ENCODE peak calls at places on chromosomes 6 and 20, in four cellular contexts. T, S, M and Y are unnamed samples.
A peak's percentile ranks its signal among the peaks of the same experiment; 100 is the strongest.

GRCh38 chr6:131972761-131973160 is 21.6 kb upstream of the CCN2 start:
- DNase-seq in M (no peak), T (no peak), S (no peak), Y (no peak)

GRCh38 chr20:58715709-58716475 is 23.3 kb downstream of the NPEPL1 start:
- DNase-seq in M (no peak), T (peak; percentile 24), S (peak; percentile 3), Y (peak; percentile 4)

GRCh38 chr6:78666764-78667163 is 200.6 kb upstream of the IRAK1BP1 start:
- DNase-seq in T (no peak), S (no peak), M (no peak), Y (no peak)

GRCh38 chr6:20708367-20709124 is 174.3 kb downstream of the CDKAL1 start:
- DNase-seq in T (no peak), M (no peak), S (no peak), Y (no peak)

GRCh38 chr6:81465859-81466258 is 286.6 kb downstream of the TENT5A start:
- DNase-seq in T (no peak), M (peak; percentile 1), S (no peak), Y (peak; percentile 36)

GRCh38 chr20:24164360-24164759 is 175.8 kb upstream of the GGTLC1 start:
- DNase-seq in M (no peak), T (no peak), S (no peak), Y (peak; percentile 33)

GRCh38 chr20:44287272-44288097 is 23.5 kb downstream of the FITM2 start:
- DNase-seq in S (peak; percentile 47), T (no peak), M (no peak), Y (no peak)

GRCh38 chr6:8017276-8017701 is 46.9 kb downstream of the BLOC1S5 start:
- DNase-seq in T (no peak), M (no peak), S (no peak), Y (no peak)

GRCh38 chr20:34560614-34561013 is 2.1 kb downstream of the MAP1LC3A start:
- DNase-seq in M (no peak), T (no peak), S (no peak), Y (no peak)

GRCh38 chr6:42403415-42403814 is 48.3 kb downstream of the TRERF1 start:
- DNase-seq in S (no peak), T (no peak), M (no peak), Y (no peak)

GRCh38 chr20:24703284-24703610 is 233.8 kb downstream of the SYNDIG1 start:
- DNase-seq in S (no peak), T (no peak), M (no peak), Y (no peak)

GRCh38 chr6:31727717-31728671 is 1.1 kb downstream of the DDAH2 start:
- DNase-seq in S (no peak), T (no peak), M (no peak), Y (no peak)

GRCh38 chr20:24917056-24917455 is 32.0 kb upstream of the CST7 start:
- DNase-seq in S (no peak), M (no peak), T (no peak), Y (no peak)

GRCh38 chr20:29878281-29878741 is 1379.2 kb upstream of the DEFB115 start:
- DNase-seq in T (peak; percentile 26), S (peak; percentile 16), M (no peak), Y (peak; percentile 73)

GRCh38 chr20:29873946-29874345 is 1383.5 kb upstream of the DEFB115 start:
- DNase-seq in M (peak; percentile 58), S (peak; percentile 31), T (peak; percentile 61), Y (peak; percentile 69)

GRCh38 chr20:29878777-29879442 is 1378.6 kb upstream of the DEFB115 start:
- DNase-seq in S (peak; percentile 8), M (no peak), T (peak; percentile 26), Y (peak; percentile 18)

GRCh38 chr20:29876911-29877285 is 1380.6 kb upstream of the DEFB115 start:
- DNase-seq in M (no peak), S (no peak), T (no peak), Y (no peak)

DNA sequence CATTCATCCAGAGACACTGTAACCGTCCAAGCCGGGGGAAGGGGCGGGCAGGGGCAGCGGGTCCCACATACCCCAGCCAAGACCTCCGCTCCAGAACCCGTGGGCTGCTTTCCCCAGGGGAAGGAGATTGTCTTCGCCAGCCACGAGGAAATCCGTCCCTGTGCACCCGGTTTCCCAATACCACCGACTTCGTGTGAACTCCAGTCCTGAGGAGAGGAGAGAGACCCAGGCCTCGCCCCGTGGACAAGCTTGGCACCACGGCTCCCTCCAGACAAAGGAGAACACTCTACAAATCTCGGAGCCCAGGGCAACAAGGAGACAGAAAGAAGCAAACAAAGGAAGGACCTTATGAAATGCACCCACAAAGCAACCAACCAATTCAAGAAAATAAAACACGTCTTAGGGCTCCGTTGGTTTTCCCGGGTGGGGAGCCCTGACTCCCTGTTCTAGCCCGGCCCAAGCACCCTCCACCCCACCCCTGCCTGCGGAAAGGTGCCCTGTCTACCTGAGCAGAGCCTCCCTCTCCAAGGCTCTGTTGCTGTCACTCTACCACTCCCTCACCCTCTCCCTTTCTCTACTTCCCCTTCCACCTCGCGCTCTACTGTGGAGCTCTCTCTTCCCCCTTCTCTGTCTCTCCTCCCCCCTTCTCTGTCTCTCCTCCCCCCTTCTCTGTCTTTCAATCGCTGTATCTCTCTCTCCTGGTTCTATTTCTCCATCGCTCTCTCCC is 1382.8 kb upstream of the DEFB115 start:
- DNase-seq in T (no peak), M (no peak), S (no peak), Y (no peak)
- H3K9me3 ChIP-seq in T (peaks cover 64% of the 10 kb centered on the region), M (peaks cover 15% of the 10 kb centered on the region), S (no peaks in the 10 kb centered on the region), Y (no peaks in the 10 kb centered on the region)

GRCh38 chr20:59835057-59835447 is 98.4 kb downstream of the SYCP2 start:
- DNase-seq in T (no peak), S (no peak), M (no peak), Y (no peak)
- H3K9me3 ChIP-seq in T (no peaks in the 10 kb centered on the region), S (no peaks in the 10 kb centered on the region), M (no peaks in the 10 kb centered on the region), Y (no peaks in the 10 kb centered on the region)

GRCh38 chr20:30485331-30486102 is 771.9 kb upstream of the DEFB115 start:
- DNase-seq in S (no peak), M (no peak), T (no peak), Y (no peak)

GRCh38 chr20:30484749-30485070 is 772.8 kb upstream of the DEFB115 start:
- DNase-seq in M (no peak), T (no peak), S (no peak), Y (no peak)

GRCh38 chr20:30487947-30488926 is 769.2 kb upstream of the DEFB115 start:
- DNase-seq in M (no peak), T (no peak), S (no peak), Y (no peak)

GRCh38 chr20:30484009-30484748 is 773.3 kb upstream of the DEFB115 start:
- DNase-seq in S (no peak), M (no peak), T (no peak), Y (no peak)

DNA sequence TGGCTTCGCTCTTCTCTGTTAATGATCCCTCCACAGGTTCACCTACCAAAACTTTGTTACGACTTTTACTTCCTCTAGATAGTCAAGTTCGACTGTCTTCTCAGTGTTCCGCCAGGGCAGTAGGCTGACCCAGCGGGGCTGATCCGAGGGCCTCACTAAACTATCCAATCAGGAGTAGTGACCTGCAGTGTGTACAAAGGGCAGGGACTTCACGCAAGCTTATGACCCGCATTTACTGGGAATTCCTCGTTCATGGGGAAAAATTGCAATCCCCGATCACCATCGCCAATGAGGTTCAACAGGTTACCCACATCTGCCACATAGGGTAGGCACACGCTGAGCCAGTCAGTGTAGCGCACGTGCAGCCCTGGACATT is 771.4 kb upstream of the DEFB115 start:
- DNase-seq in S (no peak), T (no peak), M (no peak), Y (no peak)
- H3K9me3 ChIP-seq in S (no peaks in the 10 kb centered on the region), T (peaks cover 56% of the 10 kb centered on the region), M (peaks cover 5% of the 10 kb centered on the region), Y (no peaks in the 10 kb centered on the region)

GRCh38 chr6:106860940-106861339 is 113.6 kb downstream of the CD24 start:
- DNase-seq in T (no peak), M (no peak), S (no peak), Y (no peak)
- H3K9me3 ChIP-seq in T (peaks cover 5% of the 10 kb centered on the region), M (peaks cover 10% of the 10 kb centered on the region), S (no peaks in the 10 kb centered on the region), Y (no peaks in the 10 kb centered on the region)

GRCh38 chr6:168529214-168529613 is 88.2 kb downstream of the SMOC2 start:
- DNase-seq in S (no peak), M (no peak), T (no peak), Y (no peak)

GRCh38 chr6:168526841-168527281 is 85.9 kb downstream of the SMOC2 start:
- DNase-seq in T (peak; percentile 74), M (no peak), S (no peak), Y (no peak)

GRCh38 chr6:168530653-168531071 is 89.7 kb downstream of the SMOC2 start:
- DNase-seq in S (no peak), T (no peak), M (no peak), Y (no peak)

GRCh38 chr6:168527451-168528210 is 86.6 kb downstream of the SMOC2 start:
- DNase-seq in M (no peak), T (no peak), S (no peak), Y (no peak)

GRCh38 chr6:168528457-168529095 is 87.6 kb downstream of the SMOC2 start:
- DNase-seq in T (no peak), S (no peak), M (no peak), Y (no peak)
- H3K9me3 ChIP-seq in T (no peaks in the 10 kb centered on the region), S (no peaks in the 10 kb centered on the region), M (no peaks in the 10 kb centered on the region), Y (no peaks in the 10 kb centered on the region)